ENCODE peak calls at places on chromosome 17, in ten cellular contexts. D is AG04450, R is type B pancreatic cell, N is T-helper 2 cell, C is prostate gland, Y is NCI-H510A treated with DMSO at 0.1 percent for 48 hours, J is WTC11, L is kidney tubule cell, T is LNCaP clone FGC, Q is cardiac muscle cell. P is an unnamed sample.
A peak's percentile ranks its signal among the peaks of the same experiment; 100 is the strongest.

GRCh38 chr17:58918072-58918471 is 162.4 kb downstream of the PPM1E start:
- DNase-seq in D (no peak), R (no peak), N (no peak), C (no peak), Y (no peak), J (no peak), L (no peak), T (no peak), Q (no peak), P (no peak)

GRCh38 chr17:16943541-16944333 is 28.2 kb downstream of the TNFRSF13B start:
- DNase-seq in D (no peak), R (peak; percentile 58), N (no peak), C (no peak), Y (no peak), J (no peak), L (no peak), T (no peak), Q (no peak), P (no peak)

GRCh38 chr17:59874366-59874765 is 18.4 kb downstream of the TUBD1 start:
- DNase-seq in D (no peak), R (no peak), N (no peak), C (no peak), Y (no peak), J (no peak), L (no peak), T (no peak), Q (no peak), P (no peak)

GRCh38 chr17:3972281-3972731 is 8.1 kb upstream of the ATP2A3 start:
- DNase-seq in D (no peak), R (no peak), N (peak; percentile 22), C (no peak), Y (no peak), J (no peak), L (no peak), T (no peak), Q (no peak), P (no peak)

GRCh38 chr17:73466704-73467433 is 155.1 kb upstream of the CDC42EP4 start:
- DNase-seq in D (no peak), R (no peak), N (no peak), C (no peak), Y (no peak), J (no peak), L (no peak), T (no peak), Q (no peak), P (no peak)

GRCh38 chr17:81579821-81580321 is 27.7 kb upstream of the FAAP100 start:
- DNase-seq in D (no peak), R (no peak), N (no peak), C (no peak), Y (no peak), J (no peak), L (peak; percentile 50), T (no peak), Q (peak; percentile 69), P (no peak)

GRCh38 chr17:42675348-42675983 is 1.3 kb downstream of the PLEKHH3 start:
- DNase-seq in D (no peak), R (no peak), N (no peak), C (peak; percentile 26), Y (peak; percentile 80), J (no peak), L (no peak), T (no peak), Q (no peak), P (no peak)

GRCh38 chr17:36777118-36777517 is 160.2 kb upstream of the LHX1 start:
- DNase-seq in D (no peak), R (no peak), N (peak; percentile 17), C (no peak), Y (no peak), J (no peak), L (peak; percentile 8), T (peak; percentile 14), Q (peak; percentile 39), P (no peak)

GRCh38 chr17:80825471-80826345 is 165.9 kb upstream of the CHMP6 start:
- DNase-seq in D (no peak), R (no peak), N (no peak), C (no peak), Y (no peak), J (no peak), L (no peak), T (no peak), Q (no peak), P (no peak)

GRCh38 chr17:68840073-68840472 is 115.1 kb downstream of the ABCA8 start:
- DNase-seq in D (no peak), R (no peak), N (no peak), C (no peak), Y (no peak), J (no peak), L (no peak), T (no peak), Q (no peak), P (no peak)

GRCh38 chr17:78705071-78705470 is 77.0 kb downstream of the CYTH1 start:
- DNase-seq in D (no peak), R (no peak), N (no peak), C (no peak), Y (no peak), J (no peak), L (no peak), T (no peak), Q (no peak), P (no peak)

GRCh38 chr17:61459434-61459809 is 7.2 kb downstream of the TBX4 start:
- DNase-seq in D (no peak), R (no peak), N (no peak), C (no peak), Y (no peak), J (no peak), L (no peak), T (no peak), Q (no peak), P (no peak)

GRCh38 chr17:82837586-82838320 is 2.1 kb downstream of the ZNF750 start:
- DNase-seq in D (no peak), R (no peak), N (no peak), C (no peak), Y (no peak), J (no peak), L (no peak), T (no peak), Q (no peak), P (no peak)

GRCh38 chr17:60559659-60559994 is 33.6 kb upstream of the APPBP2 start:
- DNase-seq in D (no peak), R (no peak), N (no peak), C (no peak), Y (no peak), J (no peak), L (no peak), T (no peak), Q (no peak), P (no peak)